ENCODE peak calls at places on chromosomes 7 and 10, in six cellular contexts. One of them, this sample, is unnamed.

GRCh38 chr7:45893996-45894664 is 5.8 kb downstream of the IGFBP1 start:
- DNase-seq in glutamatergic neuron: no peak
- DNase-seq in activated CD8-positive, alpha-beta memory T cell treated with anti-CD3 and anti-CD28 coated beads for 48 hours: no peak
- DNase-seq in CD4-positive, alpha-beta T cell: no peak
- DNase-seq in HCT116: no peak
- DNase-seq in NCI-H2171 treated with DMSO at 0.1 percent for 48 hours: no peak
- DNase-seq in this sample: no peak

GRCh38 chr7:132030161-132030568 is 473.7 kb upstream of the PODXL start:
- DNase-seq in NCI-H2171 treated with DMSO at 0.1 percent for 48 hours: peak; percentile 16
- DNase-seq in CD4-positive, alpha-beta T cell: no peak
- DNase-seq in glutamatergic neuron: no peak
- DNase-seq in activated CD8-positive, alpha-beta memory T cell treated with anti-CD3 and anti-CD28 coated beads for 48 hours: no peak
- DNase-seq in HCT116: no peak
- DNase-seq in this sample: no peak

GRCh38 chr10:131773321-131773988 is 127.4 kb upstream of the PPP2R2D start:
- DNase-seq in NCI-H2171 treated with DMSO at 0.1 percent for 48 hours: no peak
- DNase-seq in CD4-positive, alpha-beta T cell: no peak
- DNase-seq in HCT116: no peak
- DNase-seq in activated CD8-positive, alpha-beta memory T cell treated with anti-CD3 and anti-CD28 coated beads for 48 hours: no peak
- DNase-seq in glutamatergic neuron: no peak
- DNase-seq in this sample: no peak

GRCh38 chr7:128687131-128687530 is 15.0 kb downstream of the GARIN1A start:
- DNase-seq in NCI-H2171 treated with DMSO at 0.1 percent for 48 hours: no peak
- DNase-seq in CD4-positive, alpha-beta T cell: no peak
- DNase-seq in HCT116: no peak
- DNase-seq in activated CD8-positive, alpha-beta memory T cell treated with anti-CD3 and anti-CD28 coated beads for 48 hours: no peak
- DNase-seq in glutamatergic neuron: no peak
- DNase-seq in this sample: no peak

GRCh38 chr10:115141254-115141653 is 48.1 kb downstream of the ATRNL1 start:
- DNase-seq in HCT116: peak; percentile 15
- DNase-seq in glutamatergic neuron: no peak
- DNase-seq in CD4-positive, alpha-beta T cell: no peak
- DNase-seq in NCI-H2171 treated with DMSO at 0.1 percent for 48 hours: no peak
- DNase-seq in activated CD8-positive, alpha-beta memory T cell treated with anti-CD3 and anti-CD28 coated beads for 48 hours: no peak
- DNase-seq in this sample: peak; percentile 10

GRCh38 chr7:22671177-22671879 is 55.7 kb upstream of the IL6 start:
- DNase-seq in activated CD8-positive, alpha-beta memory T cell treated with anti-CD3 and anti-CD28 coated beads for 48 hours: no peak
- DNase-seq in glutamatergic neuron: no peak
- DNase-seq in HCT116: no peak
- DNase-seq in NCI-H2171 treated with DMSO at 0.1 percent for 48 hours: no peak
- DNase-seq in CD4-positive, alpha-beta T cell: no peak
- DNase-seq in this sample: no peak

GRCh38 chr7:2409745-2410414 is 6.5 kb downstream of the CHST12 start:
- DNase-seq in activated CD8-positive, alpha-beta memory T cell treated with anti-CD3 and anti-CD28 coated beads for 48 hours: no peak
- DNase-seq in CD4-positive, alpha-beta T cell: no peak
- DNase-seq in HCT116: no peak
- DNase-seq in glutamatergic neuron: no peak
- DNase-seq in NCI-H2171 treated with DMSO at 0.1 percent for 48 hours: no peak
- DNase-seq in this sample: no peak

GRCh38 chr10:100825946-100826660 is 80.7 kb downstream of the PAX2 start:
- DNase-seq in CD4-positive, alpha-beta T cell: no peak
- DNase-seq in glutamatergic neuron: no peak
- DNase-seq in activated CD8-positive, alpha-beta memory T cell treated with anti-CD3 and anti-CD28 coated beads for 48 hours: no peak
- DNase-seq in HCT116: no peak
- DNase-seq in NCI-H2171 treated with DMSO at 0.1 percent for 48 hours: no peak
- DNase-seq in this sample: no peak

GRCh38 chr10:77350711-77351119 is 286.9 kb downstream of the KCNMA1 start:
- DNase-seq in HCT116: peak; percentile 92
- DNase-seq in NCI-H2171 treated with DMSO at 0.1 percent for 48 hours: no peak
- DNase-seq in CD4-positive, alpha-beta T cell: no peak
- DNase-seq in activated CD8-positive, alpha-beta memory T cell treated with anti-CD3 and anti-CD28 coated beads for 48 hours: peak; percentile 22
- DNase-seq in glutamatergic neuron: no peak
- DNase-seq in this sample: peak; percentile 89

This sample was measured in COLO829.